ENCODE peak calls at places on chromosomes 5 and 9, in seven cellular contexts. S, I, T, Q, D, Y and N are unnamed samples.
A peak's percentile ranks its signal among the peaks of the same experiment; 100 is the strongest.

GRCh38 chr5:134851307-134851923 is 5.6 kb downstream of the C5orf24 start:
- DNase-seq in T (peak; percentile 57), I (peak; percentile 40), S (no peak), D (no peak), Q (no peak), Y (no peak), N (no peak)

GRCh38 chr5:74396913-74397606 is 243.5 kb downstream of the ENC1 start:
- DNase-seq in I (no peak), D (no peak), Y (no peak), T (no peak), S (no peak), Q (peak; percentile 40), N (no peak)

GRCh38 chr9:96344458-96345180 is 38.9 kb downstream of the SLC35D2 start:
- DNase-seq in Q (peak; percentile 84), S (peak; percentile 74), I (peak; percentile 63), D (peak; percentile 28), T (peak; percentile 90), Y (no peak), N (no peak)

GRCh38 chr9:112135706-112136105 is 39.4 kb downstream of the SUSD1 start:
- DNase-seq in S (no peak), D (no peak), I (no peak), T (no peak), Y (no peak), Q (no peak), N (peak; percentile 31)

GRCh38 chr5:116938488-116938887 is 363.9 kb upstream of the SEMA6A start:
- DNase-seq in T (no peak), Y (no peak), I (no peak), Q (no peak), D (no peak), S (no peak), N (no peak)

GRCh38 chr9:93118863-93119702 is 15.0 kb downstream of the NINJ1 start:
- DNase-seq in Q (no peak), Y (peak; percentile 78), I (no peak), S (peak; percentile 42), T (no peak), D (no peak), N (no peak)

GRCh38 chr9:126886897-126887296 is 26.5 kb downstream of the ZBTB34 start:
- DNase-seq in Q (no peak), T (no peak), D (no peak), I (no peak), Y (no peak), S (no peak), N (no peak)

GRCh38 chr9:127203501-127204327 is 60.9 kb upstream of the GARNL3 start:
- DNase-seq in Q (no peak), I (no peak), D (no peak), T (no peak), S (no peak), Y (no peak), N (no peak)

GRCh38 chr5:108801776-108802175 is 54.1 kb downstream of the FER start:
- DNase-seq in S (no peak), I (no peak), Y (no peak), D (no peak), T (peak; percentile 83), Q (peak; percentile 40), N (no peak)

GRCh38 chr5:37926732-37927131 is 86.9 kb upstream of the GDNF start:
- DNase-seq in S (no peak), I (no peak), T (no peak), Q (no peak), Y (no peak), D (no peak), N (no peak)

GRCh38 chr9:21964925-21965385 is 29.2 kb downstream of the CDKN2A start:
- DNase-seq in D (no peak), Q (no peak), T (no peak), I (no peak), Y (peak; percentile 75), S (no peak), N (peak; percentile 38)

GRCh38 chr9:124414612-124415011 is 630 bp downstream of the PSMB7 start:
- DNase-seq in D (no peak), Y (no peak), I (no peak), S (no peak), T (no peak), Q (no peak), N (no peak)

GRCh38 chr9:92723299-92723625 is 41.4 kb downstream of the BICD2 start:
- DNase-seq in S (no peak), D (no peak), Q (no peak), T (no peak), Y (no peak), I (no peak), N (no peak)

GRCh38 chr5:171342362-171343111 is 33.5 kb downstream of the TLX3 start:
- DNase-seq in I (peak; percentile 73), Y (no peak), T (peak; percentile 76), Q (peak; percentile 52), D (no peak), S (no peak), N (peak; percentile 40)

GRCh38 chr5:172797800-172798199 is 26.8 kb upstream of the DUSP1 start:
- DNase-seq in D (no peak), S (no peak), I (no peak), Y (no peak), Q (peak; percentile 54), T (no peak), N (no peak)

GRCh38 chr5:114362977-114363721 is 1.3 kb downstream of the KCNN2 start:
- DNase-seq in Y (peak; percentile 76), T (peak; percentile 14), Q (no peak), S (no peak), D (no peak), I (peak; percentile 17), N (no peak)

GRCh38 chr9:134642385-134643181 is 980 bp downstream of the COL5A1 start:
- DNase-seq in S (peak; percentile 71), Y (peak; percentile 89), I (peak; percentile 66), T (peak; percentile 44), D (peak; percentile 71), Q (no peak), N (peak; percentile 35)

GRCh38 chr9:112120471-112120925 is 54.6 kb downstream of the SUSD1 start:
- DNase-seq in S (no peak), Q (no peak), Y (no peak), I (no peak), T (no peak), D (no peak), N (no peak)

GRCh38 chr9:75378036-75378435 is 289.7 kb downstream of the OSTF1 start:
- DNase-seq in D (peak; percentile 27), T (peak; percentile 78), S (peak; percentile 17), Q (no peak), Y (peak; percentile 90), I (no peak), N (no peak)

GRCh38 chr5:172283862-172284274 is 304 bp upstream of the UBTD2 start:
- DNase-seq in T (peak; percentile 81), D (peak; percentile 70), Y (peak; percentile 86), Q (peak; percentile 50), I (peak; percentile 98), S (peak; percentile 92), N (peak; percentile 83)

GRCh38 chr5:54325610-54326311 is 15.4 kb upstream of the ARL15 start:
- DNase-seq in Q (no peak), Y (no peak), T (no peak), D (no peak), S (no peak), I (no peak), N (no peak)

GRCh38 chr9:135501261-135502167 is 1.0 kb downstream of the MRPS2 start:
- DNase-seq in I (peak; percentile 90), Y (no peak), S (peak; percentile 20), T (peak; percentile 71), D (no peak), Q (no peak), N (peak; percentile 59)

GRCh38 chr5:73135429-73136276 is 15.3 kb downstream of the TMEM171 start:
- DNase-seq in Q (peak; percentile 18), Y (no peak), I (peak; percentile 48), D (no peak), S (no peak), T (peak; percentile 41), N (no peak)

GRCh38 chr9:138038244-138038671 is 160.7 kb downstream of the CACNA1B start:
- DNase-seq in D (no peak), T (no peak), Q (no peak), I (peak; percentile 73), Y (peak; percentile 34), S (no peak), N (peak; percentile 13)

GRCh38 chr9:121985792-121986494 is 107.2 kb downstream of the TTLL11 start:
- DNase-seq in I (no peak), S (no peak), Q (no peak), T (no peak), D (peak; percentile 30), Y (peak; percentile 88), N (no peak)

GRCh38 chr5:31663519-31663918 is 24.6 kb downstream of the PDZD2 start:
- DNase-seq in T (no peak), I (no peak), S (no peak), D (no peak), Y (no peak), Q (no peak), N (no peak)

GRCh38 chr5:157431544-157432200 is 28.3 kb upstream of the NIPAL4 start:
- DNase-seq in I (no peak), Q (peak; percentile 34), D (no peak), S (no peak), T (peak; percentile 63), Y (no peak), N (no peak)

GRCh38 chr5:93588586-93589347 is 5.7 kb downstream of the NR2F1 start:
- DNase-seq in Q (no peak), D (no peak), Y (no peak), S (no peak), T (no peak), I (peak; percentile 51), N (no peak)

GRCh38 chr9:136292026-136292538 is 11.8 kb downstream of the CCDC187 start:
- DNase-seq in T (no peak), S (no peak), I (no peak), Q (no peak), Y (no peak), D (no peak), N (no peak)

GRCh38 chr5:141373673-141374317 is at the start of gene PCDHGA6:
- DNase-seq in T (no peak), Q (no peak), S (no peak), I (no peak), Y (no peak), D (no peak), N (no peak)
- TF ChIP-seq CTCF in T (no peak), Q (no peak), S (no peak), I (peak; percentile 52), Y (no peak), D (no peak), N (no peak)

DNA sequence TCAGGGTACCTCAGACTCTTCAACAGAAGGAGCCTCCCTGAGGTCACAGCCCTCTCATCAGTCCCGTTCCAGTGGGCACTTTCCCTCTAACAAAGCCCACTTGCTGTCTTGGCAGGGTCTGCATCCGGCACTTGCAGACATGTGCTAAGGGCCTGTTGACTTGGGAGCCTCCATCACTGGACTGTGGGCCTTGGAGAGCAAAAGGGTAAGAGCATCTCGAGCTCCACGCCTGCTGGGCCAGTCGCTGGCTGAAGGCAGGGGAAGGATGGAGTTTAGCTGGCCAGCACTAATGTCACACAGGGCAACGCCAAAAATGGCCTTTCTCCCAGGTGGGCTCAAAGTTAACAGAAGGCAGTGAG is 2.2 kb upstream of the NSD1 start:
- DNase-seq in T (no peak), Y (no peak), S (no peak), Q (no peak), I (no peak), D (no peak), N (no peak)
- H3K27ac ChIP-seq in T (no peak overlapping the region), Y (no peak overlapping the region), S (no peak overlapping the region), Q (no peak overlapping the region), I (no peak overlapping the region), D (peak overlapping the region; percentile 91), N (peak overlapping the region; percentile 94)

GRCh38 chr5:10599828-10600227 is 36.0 kb downstream of the ANKRD33B start:
- DNase-seq in Q (no peak), I (no peak), T (no peak), Y (no peak), D (no peak), S (no peak), N (no peak)
- TF ChIP-seq EP300 in Q (no peak), I (no peak), T (no peak), Y (no peak), D (no peak), S (no peak), N (no peak)

GRCh38 chr5:42514759-42515158 is 91.5 kb downstream of the GHR start:
- DNase-seq in D (no peak), Y (no peak), T (peak; percentile 9), I (no peak), S (no peak), Q (peak; percentile 3), N (no peak)
- TF ChIP-seq CTCF in D (no peak), Y (no peak), T (no peak), I (no peak), S (no peak), Q (peak; percentile 41), N (no peak)